ENCODE peak calls at places on chromosome 21, in nine cellular contexts. A is RWPE1; O is dorsolateral prefrontal cortex; B is fibroblast of lung; I is AG09309; L is OCI-LY7; Z is BJ; C is CD8-positive, alpha-beta T cell; Y is A549. U is an unnamed sample.

GRCh38 chr21:24545807-24546361 is 1061.4 kb downstream of the MRPL39 start:
- DNase-seq in I (no peak), L (no peak), O (no peak), A (no peak), B (no peak), C (no peak), Z (no peak), Y (no peak), U (no peak)

GRCh38 chr21:24045775-24046215 is 1561.5 kb downstream of the MRPL39 start:
- DNase-seq in Z (no peak), Y (no peak), A (peak; percentile 2), I (no peak), C (peak; percentile 49), B (peak; percentile 94), L (no peak), O (peak; percentile 36), U (peak; percentile 18)

GRCh38 chr21:29949991-29950390 is 10.2 kb upstream of the GRIK1 start:
- DNase-seq in Z (no peak), O (no peak), A (no peak), B (no peak), Y (no peak), C (no peak), L (no peak), I (no peak), U (no peak)

GRCh38 chr21:38752051-38752505 is 53.7 kb upstream of the ETS2 start:
- DNase-seq in Z (no peak), Y (no peak), A (no peak), I (no peak), O (no peak), B (no peak), L (no peak), C (no peak), U (no peak)

GRCh38 chr21:34770581-34770980 is 101.8 kb downstream of the CLIC6 start:
- DNase-seq in L (no peak), C (no peak), Z (no peak), Y (no peak), A (no peak), B (peak; percentile 62), O (no peak), I (peak; percentile 29), U (no peak)

GRCh38 chr21:34320006-34320405 is 43.8 kb upstream of the KCNE2 start:
- DNase-seq in O (no peak), I (no peak), L (no peak), C (no peak), Z (no peak), Y (no peak), A (no peak), B (peak; percentile 59), U (no peak)

GRCh38 chr21:28587748-28588147 is 404.9 kb downstream of the LTN1 start:
- DNase-seq in Z (peak; percentile 26), A (peak; percentile 6), I (peak; percentile 74), O (no peak), Y (no peak), L (no peak), C (no peak), B (no peak), U (no peak)

GRCh38 chr21:19878133-19878532 is 1120.1 kb upstream of the NCAM2 start:
- DNase-seq in Y (no peak), Z (no peak), O (no peak), C (no peak), L (no peak), I (no peak), B (no peak), A (no peak), U (no peak)

GRCh38 chr21:45768011-45768740 is 124.7 kb downstream of the PCBP3 start:
- DNase-seq in I (peak; percentile 7), Y (no peak), A (no peak), B (peak; percentile 64), Z (no peak), L (no peak), O (no peak), C (no peak), U (no peak)

GRCh38 chr21:45769896-45770295 is 126.4 kb downstream of the PCBP3 start:
- DNase-seq in Z (no peak), A (no peak), O (no peak), B (no peak), I (no peak), L (no peak), C (no peak), Y (no peak), U (no peak)

GRCh38 chr21:45767071-45768006 is 123.8 kb downstream of the PCBP3 start:
- DNase-seq in I (peak; percentile 3), C (no peak), B (peak; percentile 54), L (no peak), O (no peak), Y (no peak), Z (no peak), A (no peak), U (no peak)

GRCh38 chr21:45769239-45769758 is 125.8 kb downstream of the PCBP3 start:
- DNase-seq in C (no peak), L (no peak), O (no peak), Z (no peak), I (no peak), A (no peak), Y (no peak), B (no peak), U (no peak)

DNA sequence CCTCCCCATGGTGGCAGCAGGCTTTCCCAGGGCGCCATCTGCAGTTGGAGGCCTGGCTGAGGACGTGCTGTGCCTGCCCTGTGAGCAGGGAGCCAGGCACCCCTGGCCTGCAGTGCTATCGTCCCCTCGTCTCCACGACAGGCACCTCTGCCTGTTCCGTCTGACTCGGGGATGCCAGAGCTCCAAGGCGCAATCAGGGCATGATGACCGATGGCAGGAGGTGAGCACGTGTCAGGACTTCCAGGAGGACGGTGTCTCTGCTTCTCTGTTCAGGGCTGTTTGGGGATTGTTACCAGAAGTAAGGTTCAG is 125.2 kb downstream of the PCBP3 start:
- DNase-seq in Z (no peak), L (no peak), C (no peak), Y (no peak), O (no peak), I (no peak), B (no peak), A (no peak), U (no peak)
- TF ChIP-seq CTCF in Z (peak; percentile 8), L (peak; percentile 40), C (no peak), Y (no peak), O (no peak), I (peak; percentile 10), B (no peak), A (no peak), U (no peak)

GRCh38 chr21:32459972-32460371 is 47.5 kb downstream of the EVA1C start:
- DNase-seq in O (no peak), Y (no peak), L (no peak), C (no peak), Z (no peak), A (no peak), I (no peak), B (peak; percentile 36), U (no peak)

GRCh38 chr21:32456497-32456918 is 44.0 kb downstream of the EVA1C start:
- DNase-seq in B (peak; percentile 77), Z (peak; percentile 44), L (no peak), O (no peak), C (no peak), A (no peak), Y (no peak), I (no peak), U (no peak)

GRCh38 chr21:32457962-32458361 is 45.5 kb downstream of the EVA1C start:
- DNase-seq in B (no peak), C (no peak), I (no peak), O (no peak), Z (no peak), Y (no peak), L (no peak), A (no peak), U (no peak)

GRCh38 chr21:32455548-32455947 is 43.0 kb downstream of the EVA1C start:
- DNase-seq in Z (no peak), A (no peak), L (no peak), O (no peak), I (no peak), Y (no peak), C (no peak), B (no peak), U (no peak)

DNA sequence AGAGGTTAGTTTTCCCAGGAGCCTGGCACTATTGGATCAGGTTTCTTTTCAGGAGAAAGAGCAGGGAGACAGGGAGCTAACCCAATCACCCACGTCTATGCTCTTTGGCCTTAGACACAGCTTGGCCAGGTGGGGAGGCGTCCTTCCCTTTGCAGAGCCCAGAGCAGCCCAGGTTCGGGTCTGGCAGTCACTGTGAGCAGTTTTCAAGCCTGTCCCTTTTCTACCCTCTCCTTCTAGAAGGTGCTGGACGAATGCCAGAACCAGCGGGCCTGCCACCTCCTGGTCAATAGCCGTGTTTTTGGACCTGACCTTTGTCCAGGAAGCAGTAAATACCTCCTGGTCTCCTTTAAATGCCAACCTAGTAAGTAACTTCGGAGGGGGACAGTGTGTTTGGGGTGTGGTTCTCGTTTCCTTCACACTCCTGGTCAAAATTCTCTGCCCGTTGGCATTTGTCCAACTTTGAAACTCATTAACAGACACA is 44.9 kb downstream of the EVA1C start:
- DNase-seq in A (no peak), I (no peak), L (no peak), Z (no peak), C (no peak), B (no peak), O (peak; percentile 19), Y (no peak), U (no peak)
- TF ChIP-seq CTCF in A (no peak), I (peak; percentile 17), L (no peak), Z (peak; percentile 24), C (no peak), B (peak; percentile 7), O (no peak), Y (no peak), U (no peak)

DNA sequence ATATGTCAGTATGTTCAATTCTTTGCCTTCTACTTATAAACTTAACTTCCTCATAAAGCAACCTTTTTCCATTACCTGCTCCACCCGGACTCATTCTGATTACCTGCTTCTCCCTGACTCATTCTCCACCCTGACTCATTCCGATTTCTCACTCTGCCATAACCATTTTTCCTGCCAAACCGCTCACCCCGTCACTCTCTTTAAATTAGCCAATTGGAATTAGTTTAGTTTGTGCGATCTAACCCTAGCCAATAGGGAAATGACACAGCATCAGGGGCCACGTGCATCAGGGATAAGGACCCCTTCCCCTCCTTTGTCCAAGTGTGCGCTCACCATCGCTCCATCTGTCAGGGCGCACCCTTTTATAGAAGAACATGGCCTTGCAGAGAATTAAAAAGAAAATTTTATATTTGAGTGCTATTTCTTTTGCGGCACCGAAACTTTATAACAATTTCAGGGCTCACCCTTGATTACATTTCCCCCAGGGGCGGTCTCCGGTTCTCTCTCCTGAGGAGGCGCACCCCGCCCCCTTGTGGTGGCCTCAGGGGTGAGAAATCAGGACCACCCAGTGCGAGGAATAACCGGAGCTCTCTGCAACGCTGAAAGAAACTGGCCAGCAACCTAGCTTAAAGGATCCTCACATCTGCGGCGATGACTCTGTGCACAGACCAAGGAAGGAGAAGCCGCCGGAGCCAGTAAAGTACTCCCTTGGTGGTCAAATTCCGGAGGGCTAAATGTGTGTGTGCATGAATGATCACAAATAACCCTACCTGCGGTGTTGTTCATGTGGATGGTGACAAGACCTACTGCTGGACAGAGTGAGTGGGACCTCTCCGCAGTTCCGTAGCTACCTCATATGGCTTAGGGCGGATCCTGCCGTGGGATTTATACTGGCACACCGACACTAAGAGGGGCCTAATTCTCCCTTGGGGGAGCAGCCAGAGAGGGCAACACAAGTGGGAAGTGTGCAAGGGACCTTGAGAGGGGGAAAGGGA is 30.3 kb upstream of the CBR3 start:
- DNase-seq in L (no peak), C (peak; percentile 79), B (peak; percentile 47), Z (no peak), A (no peak), O (peak; percentile 34), I (no peak), Y (no peak), U (peak; percentile 48)
- TF ChIP-seq CTCF in L (peak; percentile 64), C (peak; percentile 63), B (peak; percentile 46), Z (peak; percentile 52), A (no peak), O (peak; percentile 84), I (peak; percentile 52), Y (no peak), U (peak; percentile 48)

GRCh38 chr21:41407541-41408460 is 18.2 kb upstream of the MX1 start:
- DNase-seq in A (no peak), O (no peak), I (no peak), C (peak; percentile 34), Y (no peak), B (no peak), L (no peak), Z (no peak), U (no peak)

GRCh38 chr21:41406340-41406739 is 19.7 kb upstream of the MX1 start:
- DNase-seq in B (no peak), L (no peak), Z (no peak), Y (no peak), A (no peak), O (no peak), I (no peak), C (peak; percentile 7), U (no peak)

GRCh38 chr21:41410361-41410760 is 15.7 kb upstream of the MX1 start:
- DNase-seq in A (no peak), Z (no peak), I (no peak), B (peak; percentile 6), Y (no peak), C (no peak), L (no peak), O (no peak), U (no peak)

GRCh38 chr21:41410767-41411448 is 15.1 kb upstream of the MX1 start:
- DNase-seq in Z (no peak), A (no peak), Y (no peak), I (no peak), O (no peak), B (no peak), L (no peak), C (no peak), U (no peak)

GRCh38 chr21:41411449-41412089 is 14.5 kb upstream of the MX1 start:
- DNase-seq in Z (no peak), A (no peak), B (no peak), L (peak; percentile 43), O (no peak), I (no peak), C (peak; percentile 48), Y (no peak), U (no peak)
- TF ChIP-seq CTCF in Z (no peak), A (no peak), B (no peak), L (peak; percentile 67), O (no peak), I (peak; percentile 24), C (no peak), Y (no peak), U (no peak)

U was measured in endothelial cell.